ENCODE peak calls at places on chromosomes 7 and 10, in ten cellular contexts. G, W, Z, E, O, M, T, J, C and N are unnamed samples.

GRCh38 chr10:132392811-132393694 is 3.9 kb upstream of the PWWP2B start:
- DNase-seq in G (peak), W (no peak), Z (no peak), E (no peak), O (no peak), M (no peak), T (no peak), J (no peak), C (no peak), N (no peak)

GRCh38 chr10:6201511-6201975 is 1.2 kb upstream of the PFKFB3 start:
- DNase-seq in G (peak), W (no peak), Z (no peak), E (no peak), O (peak), M (peak), T (peak), J (no peak), C (no peak), N (peak)

GRCh38 chr10:110798340-110798739 is 73.4 kb upstream of the PDCD4 start:
- DNase-seq in G (no peak), W (no peak), Z (no peak), E (no peak), O (no peak), M (no peak), T (no peak), J (no peak), C (no peak), N (no peak)

GRCh38 chr7:93902777-93903423 is 3.5 kb upstream of the GNGT1 start:
- DNase-seq in G (no peak), W (no peak), Z (peak), E (peak), O (no peak), M (no peak), T (no peak), J (no peak), C (no peak), N (no peak)

GRCh38 chr10:84256510-84257342 is 11.9 kb downstream of the RGR start:
- DNase-seq in G (no peak), W (no peak), Z (no peak), E (no peak), O (no peak), M (peak), T (no peak), J (peak), C (no peak), N (no peak)

GRCh38 chr10:43698156-43698555 is 49.5 kb upstream of the ZNF32 start:
- DNase-seq in G (no peak), W (no peak), Z (no peak), E (no peak), O (no peak), M (no peak), T (no peak), J (no peak), C (no peak), N (no peak)

GRCh38 chr7:144854839-144855424 is 19.1 kb upstream of the TPK1 start:
- DNase-seq in G (no peak), W (no peak), Z (no peak), E (peak), O (no peak), M (no peak), T (no peak), J (no peak), C (no peak), N (no peak)

GRCh38 chr10:110361800-110362456 is 57.2 kb upstream of the SMNDC1 start:
- DNase-seq in G (no peak), W (no peak), Z (no peak), E (no peak), O (no peak), M (no peak), T (no peak), J (no peak), C (no peak), N (no peak)

GRCh38 chr10:115417585-115418265 is 324.6 kb downstream of the ATRNL1 start:
- DNase-seq in G (no peak), W (peak), Z (peak), E (peak), O (no peak), M (peak), T (no peak), J (no peak), C (peak), N (peak)

GRCh38 chr10:34628174-34628802 is 186.8 kb downstream of the PARD3 start:
- DNase-seq in G (no peak), W (no peak), Z (no peak), E (peak), O (no peak), M (no peak), T (no peak), J (no peak), C (no peak), N (no peak)

GRCh38 chr7:5494683-5495561 is 71.3 kb upstream of the TNRC18 start:
- DNase-seq in G (peak), W (no peak), Z (no peak), E (peak), O (peak), M (peak), T (peak), J (peak), C (peak), N (peak)

GRCh38 chr7:26850193-26850651 is 14.2 kb downstream of the SKAP2 start:
- DNase-seq in G (no peak), W (no peak), Z (no peak), E (peak), O (no peak), M (no peak), T (no peak), J (no peak), C (no peak), N (no peak)

GRCh38 chr7:18495412-18496335 is at the start of gene HDAC9:
- DNase-seq in G (peak), W (no peak), Z (no peak), E (peak), O (no peak), M (peak), T (no peak), J (peak), C (no peak), N (peak)

GRCh38 chr10:128130051-128130450 is 3.8 kb upstream of the MKI67 start:
- DNase-seq in G (no peak), W (peak), Z (no peak), E (peak), O (no peak), M (no peak), T (no peak), J (no peak), C (no peak), N (no peak)

GRCh38 chr7:1526271-1526754 is 4.2 kb upstream of the MAFK start:
- DNase-seq in G (no peak), W (no peak), Z (no peak), E (peak), O (no peak), M (no peak), T (no peak), J (no peak), C (no peak), N (no peak)

GRCh38 chr10:77289790-77290189 is 347.8 kb downstream of the KCNMA1 start:
- DNase-seq in G (no peak), W (no peak), Z (no peak), E (no peak), O (no peak), M (no peak), T (no peak), J (no peak), C (no peak), N (no peak)

GRCh38 chr10:32788359-32788758 is 169.7 kb downstream of the ITGB1 start:
- DNase-seq in G (no peak), W (no peak), Z (no peak), E (no peak), O (no peak), M (no peak), T (no peak), J (no peak), C (no peak), N (no peak)

GRCh38 chr7:80224416-80224815 is 89.8 kb downstream of the GNAI1 start:
- DNase-seq in G (no peak), W (no peak), Z (no peak), E (no peak), O (no peak), M (no peak), T (no peak), J (no peak), C (no peak), N (no peak)

GRCh38 chr10:98563811-98564210 is 117.1 kb upstream of the HPS1 start:
- DNase-seq in G (no peak), W (no peak), Z (no peak), E (no peak), O (no peak), M (no peak), T (no peak), J (no peak), C (no peak), N (no peak)

GRCh38 chr10:60521974-60522405 is 132.3 kb upstream of the ANK3 start:
- DNase-seq in G (no peak), W (peak), Z (no peak), E (peak), O (no peak), M (no peak), T (no peak), J (no peak), C (no peak), N (no peak)

GRCh38 chr10:89183571-89183970 is 23.5 kb downstream of the CH25H start:
- DNase-seq in G (no peak), W (no peak), Z (no peak), E (no peak), O (no peak), M (no peak), T (no peak), J (no peak), C (no peak), N (no peak)

GRCh38 chr7:105306160-105306784 is 82.4 kb downstream of the SRPK2 start:
- DNase-seq in G (no peak), W (no peak), Z (no peak), E (no peak), O (no peak), M (no peak), T (no peak), J (no peak), C (no peak), N (no peak)

GRCh38 chr10:2049560-2049959 is 312.2 kb upstream of the ADARB2 start:
- DNase-seq in G (no peak), W (no peak), Z (no peak), E (no peak), O (no peak), M (no peak), T (no peak), J (no peak), C (no peak), N (no peak)

GRCh38 chr7:132256721-132257212 is 319.5 kb downstream of the PLXNA4 start:
- DNase-seq in G (no peak), W (no peak), Z (no peak), E (no peak), O (no peak), M (no peak), T (no peak), J (no peak), C (no peak), N (no peak)

GRCh38 chr7:144437370-144438191 is 34.1 kb upstream of the NOBOX start:
- DNase-seq in G (no peak), W (peak), Z (peak), E (peak), O (no peak), M (peak), T (no peak), J (no peak), C (peak), N (peak)

GRCh38 chr7:80781561-80781979 is 137.3 kb downstream of the SEMA3C start:
- DNase-seq in G (no peak), W (peak), Z (peak), E (peak), O (no peak), M (no peak), T (no peak), J (no peak), C (peak), N (no peak)

GRCh38 chr10:124040454-124040853 is 52.9 kb downstream of the CHST15 start:
- DNase-seq in G (peak), W (no peak), Z (no peak), E (no peak), O (no peak), M (no peak), T (no peak), J (no peak), C (no peak), N (no peak)

GRCh38 chr7:152128252-152128651 is 102.8 kb downstream of the GALNT11 start:
- DNase-seq in G (no peak), W (no peak), Z (no peak), E (no peak), O (no peak), M (no peak), T (no peak), J (no peak), C (no peak), N (no peak)

GRCh38 chr10:73648252-73648651 is 7.0 kb upstream of the MYOZ1 start:
- DNase-seq in G (no peak), W (no peak), Z (no peak), E (no peak), O (no peak), M (no peak), T (no peak), J (no peak), C (no peak), N (no peak)

GRCh38 chr10:28587270-28587969 is 54.5 kb downstream of the WAC start:
- DNase-seq in G (no peak), W (no peak), Z (peak), E (no peak), O (no peak), M (no peak), T (no peak), J (no peak), C (no peak), N (no peak)

GRCh38 chr7:128869138-128869943 is 6.7 kb downstream of the ATP6V1F start:
- DNase-seq in G (peak), W (no peak), Z (no peak), E (no peak), O (no peak), M (peak), T (peak), J (no peak), C (no peak), N (peak)

GRCh38 chr10:122113161-122113944 is 124.4 kb downstream of the TACC2 start:
- DNase-seq in G (peak), W (no peak), Z (peak), E (peak), O (no peak), M (no peak), T (no peak), J (no peak), C (peak), N (peak)

GRCh38 chr7:51138121-51139085 is 178.2 kb downstream of the COBL start:
- DNase-seq in G (no peak), W (no peak), Z (no peak), E (no peak), O (no peak), M (no peak), T (no peak), J (no peak), C (no peak), N (no peak)

GRCh38 chr10:84543948-84544347 is 215.6 kb downstream of the CCSER2 start:
- DNase-seq in G (no peak), W (no peak), Z (no peak), E (no peak), O (no peak), M (no peak), T (no peak), J (no peak), C (no peak), N (no peak)

GRCh38 chr10:111211756-111212155 is 134.9 kb downstream of the ADRA2A start:
- DNase-seq in G (no peak), W (peak), Z (no peak), E (peak), O (no peak), M (no peak), T (no peak), J (no peak), C (peak), N (no peak)